ENCODE peak calls at places on chromosomes 11 and 22, in five cellular contexts. One of them, this sample, is unnamed.

GRCh38 chr11:28836285-28837081 is 728.3 kb downstream of the METTL15 start:
- DNase-seq in stomach: no peak
- DNase-seq in BJ: peak; percentile 97
- DNase-seq in colonic mucosa: no peak
- DNase-seq in PC-3: peak; percentile 90
- DNase-seq in this sample: no peak

GRCh38 chr11:70016666-70017347 is 61.3 kb upstream of the ANO1 start:
- DNase-seq in stomach: no peak
- DNase-seq in BJ: peak; percentile 24
- DNase-seq in colonic mucosa: no peak
- DNase-seq in PC-3: peak; percentile 100
- DNase-seq in this sample: no peak

GRCh38 chr11:59550368-59550841 is 39.1 kb downstream of the OR4D9 start:
- DNase-seq in stomach: peak; percentile 79
- DNase-seq in BJ: peak; percentile 65
- DNase-seq in colonic mucosa: peak; percentile 90
- DNase-seq in PC-3: peak; percentile 99
- DNase-seq in this sample: peak; percentile 92

GRCh38 chr22:49773531-49773930 is 54.1 kb downstream of the BRD1 start:
- DNase-seq in stomach: no peak
- DNase-seq in BJ: no peak
- DNase-seq in colonic mucosa: no peak
- DNase-seq in PC-3: no peak
- DNase-seq in this sample: no peak

GRCh38 chr22:47168900-47169800 is 406.7 kb downstream of the TBC1D22A start:
- DNase-seq in stomach: peak; percentile 25
- DNase-seq in BJ: no peak
- DNase-seq in colonic mucosa: no peak
- DNase-seq in PC-3: peak; percentile 23
- DNase-seq in this sample: peak; percentile 64

GRCh38 chr11:115921986-115922385 is 417.8 kb upstream of the CADM1 start:
- DNase-seq in stomach: no peak
- DNase-seq in BJ: no peak
- DNase-seq in colonic mucosa: no peak
- DNase-seq in PC-3: no peak
- DNase-seq in this sample: no peak

GRCh38 chr11:63683133-63683991 is 2.1 kb downstream of the RTN3 start:
- DNase-seq in stomach: no peak
- DNase-seq in BJ: no peak
- DNase-seq in colonic mucosa: peak; percentile 46
- DNase-seq in PC-3: peak; percentile 56
- DNase-seq in this sample: no peak

GRCh38 chr22:33023119-33023827 is 34.9 kb downstream of the SYN3 start:
- DNase-seq in stomach: no peak
- DNase-seq in BJ: no peak
- DNase-seq in colonic mucosa: no peak
- DNase-seq in PC-3: no peak
- DNase-seq in this sample: peak; percentile 25

GRCh38 chr22:28930357-28931007 is 47.1 kb downstream of the ZNRF3 start:
- DNase-seq in stomach: no peak
- DNase-seq in BJ: no peak
- DNase-seq in colonic mucosa: no peak
- DNase-seq in PC-3: no peak
- DNase-seq in this sample: no peak

GRCh38 chr22:31829505-31829904 is 75.7 kb downstream of the DEPDC5 start:
- DNase-seq in stomach: no peak
- DNase-seq in BJ: peak; percentile 79
- DNase-seq in colonic mucosa: no peak
- DNase-seq in PC-3: peak; percentile 89
- DNase-seq in this sample: no peak

GRCh38 chr22:50403701-50404101 is 60.6 kb downstream of the PPP6R2 start:
- DNase-seq in stomach: peak; percentile 61
- DNase-seq in BJ: no peak
- DNase-seq in colonic mucosa: peak; percentile 40
- DNase-seq in PC-3: no peak
- DNase-seq in this sample: no peak

GRCh38 chr11:17852246-17852645 is 117.7 kb downstream of the KCNC1 start:
- DNase-seq in stomach: no peak
- DNase-seq in BJ: no peak
- DNase-seq in colonic mucosa: no peak
- DNase-seq in PC-3: no peak
- DNase-seq in this sample: no peak

GRCh38 chr11:110762596-110762995 is 50.4 kb upstream of the ARHGAP20 start:
- DNase-seq in stomach: no peak
- DNase-seq in BJ: no peak
- DNase-seq in colonic mucosa: no peak
- DNase-seq in PC-3: no peak
- DNase-seq in this sample: no peak

GRCh38 chr11:15190611-15191010 is 75.9 kb downstream of the INSC start:
- DNase-seq in stomach: no peak
- DNase-seq in BJ: no peak
- DNase-seq in colonic mucosa: no peak
- DNase-seq in PC-3: no peak
- DNase-seq in this sample: no peak

GRCh38 chr11:10606536-10607208 is 38.2 kb upstream of the LYVE1 start:
- DNase-seq in stomach: no peak
- DNase-seq in BJ: no peak
- DNase-seq in colonic mucosa: peak; percentile 12
- DNase-seq in PC-3: peak; percentile 16
- DNase-seq in this sample: no peak

GRCh38 chr11:11290354-11290753 is 62.7 kb downstream of the CSNK2A3 start:
- DNase-seq in stomach: no peak
- DNase-seq in BJ: no peak
- DNase-seq in colonic mucosa: no peak
- DNase-seq in PC-3: no peak
- DNase-seq in this sample: no peak

GRCh38 chr11:57387284-57388030 is 3.0 kb downstream of the PRG2 start:
- DNase-seq in stomach: no peak
- DNase-seq in BJ: no peak
- DNase-seq in colonic mucosa: no peak
- DNase-seq in PC-3: peak; percentile 39
- DNase-seq in this sample: no peak

GRCh38 chr11:94655291-94655690 is 88.1 kb downstream of the PIWIL4 start:
- DNase-seq in stomach: no peak
- DNase-seq in BJ: no peak
- DNase-seq in colonic mucosa: no peak
- DNase-seq in PC-3: no peak
- DNase-seq in this sample: no peak

GRCh38 chr11:36425593-36426206 is 84.4 kb downstream of the TRAF6 start:
- DNase-seq in stomach: no peak
- DNase-seq in BJ: no peak
- DNase-seq in colonic mucosa: no peak
- DNase-seq in PC-3: no peak
- DNase-seq in this sample: no peak

GRCh38 chr11:111137846-111138245 is 107.7 kb upstream of the POU2AF2 start:
- DNase-seq in stomach: no peak
- DNase-seq in BJ: no peak
- DNase-seq in colonic mucosa: no peak
- DNase-seq in PC-3: no peak
- DNase-seq in this sample: no peak

GRCh38 chr11:3139481-3140290 is 25.4 kb downstream of the OSBPL5 start:
- DNase-seq in stomach: no peak
- DNase-seq in BJ: no peak
- DNase-seq in colonic mucosa: no peak
- DNase-seq in PC-3: no peak
- DNase-seq in this sample: no peak

GRCh38 chr11:29318134-29318845 is 698.5 kb downstream of the KCNA4 start:
- DNase-seq in stomach: no peak
- DNase-seq in BJ: peak; percentile 59
- DNase-seq in colonic mucosa: no peak
- DNase-seq in PC-3: peak; percentile 54
- DNase-seq in this sample: no peak

GRCh38 chr11:86222081-86222480 is 22.5 kb upstream of the EED start:
- DNase-seq in stomach: no peak
- DNase-seq in BJ: no peak
- DNase-seq in colonic mucosa: no peak
- DNase-seq in PC-3: no peak
- DNase-seq in this sample: no peak

GRCh38 chr11:10478066-10478465 is 23.0 kb downstream of the AMPD3 start:
- DNase-seq in stomach: no peak
- DNase-seq in BJ: no peak
- DNase-seq in colonic mucosa: no peak
- DNase-seq in PC-3: no peak
- DNase-seq in this sample: no peak

GRCh38 chr11:75549370-75549958 is 12.6 kb upstream of the SERPINH1 start:
- DNase-seq in stomach: no peak
- DNase-seq in BJ: no peak
- DNase-seq in colonic mucosa: no peak
- DNase-seq in PC-3: no peak
- DNase-seq in this sample: no peak

GRCh38 chr11:2470495-2470894 is 25.7 kb downstream of the KCNQ1 start:
- DNase-seq in stomach: no peak
- DNase-seq in BJ: no peak
- DNase-seq in colonic mucosa: no peak
- DNase-seq in PC-3: no peak
- DNase-seq in this sample: no peak

GRCh38 chr11:131982154-131982553 is 611.7 kb downstream of the NTM start:
- DNase-seq in stomach: no peak
- DNase-seq in BJ: no peak
- DNase-seq in colonic mucosa: no peak
- DNase-seq in PC-3: no peak
- DNase-seq in this sample: no peak

GRCh38 chr11:128848815-128849455 is 18.2 kb downstream of the KCNJ1 start:
- DNase-seq in stomach: peak; percentile 57
- DNase-seq in BJ: no peak
- DNase-seq in colonic mucosa: peak; percentile 52
- DNase-seq in PC-3: peak; percentile 65
- DNase-seq in this sample: no peak

GRCh38 chr11:93543292-93543977 is at the start of gene SMCO4:
- DNase-seq in stomach: peak; percentile 86
- DNase-seq in BJ: peak; percentile 14
- DNase-seq in colonic mucosa: peak; percentile 90
- DNase-seq in PC-3: peak; percentile 92
- DNase-seq in this sample: peak; percentile 89

GRCh38 chr11:45655347-45655756 is 10.1 kb downstream of the CHST1 start:
- DNase-seq in stomach: peak; percentile 72
- DNase-seq in BJ: no peak
- DNase-seq in colonic mucosa: peak; percentile 65
- DNase-seq in PC-3: peak; percentile 73
- DNase-seq in this sample: peak; percentile 89

GRCh38 chr11:96736591-96736990 is 346.8 kb downstream of the JRKL start:
- DNase-seq in stomach: no peak
- DNase-seq in BJ: no peak
- DNase-seq in colonic mucosa: no peak
- DNase-seq in PC-3: no peak
- DNase-seq in this sample: no peak

GRCh38 chr11:122895591-122895990 is 13.0 kb downstream of the JHY start:
- DNase-seq in stomach: no peak
- DNase-seq in BJ: no peak
- DNase-seq in colonic mucosa: no peak
- DNase-seq in PC-3: peak; percentile 18
- DNase-seq in this sample: no peak

GRCh38 chr11:17443926-17444690 is 32.5 kb downstream of the ABCC8 start:
- DNase-seq in stomach: no peak
- DNase-seq in BJ: no peak
- DNase-seq in colonic mucosa: no peak
- DNase-seq in PC-3: no peak
- DNase-seq in this sample: no peak

GRCh38 chr11:93001812-93002211 is 32.4 kb downstream of the MTNR1B start:
- DNase-seq in stomach: no peak
- DNase-seq in BJ: no peak
- DNase-seq in colonic mucosa: no peak
- DNase-seq in PC-3: peak; percentile 26
- DNase-seq in this sample: no peak

GRCh38 chr11:72238492-72239295 is 5.3 kb downstream of the PHOX2A start:
- DNase-seq in stomach: no peak
- DNase-seq in BJ: no peak
- DNase-seq in colonic mucosa: no peak
- DNase-seq in PC-3: no peak
- DNase-seq in this sample: no peak
- TF ChIP-seq CTCF in stomach: peak; percentile 10
- TF ChIP-seq CTCF in BJ: no peak
- TF ChIP-seq CTCF in colonic mucosa: no peak
- TF ChIP-seq CTCF in PC-3: no peak
- TF ChIP-seq CTCF in this sample: no peak

DNA sequence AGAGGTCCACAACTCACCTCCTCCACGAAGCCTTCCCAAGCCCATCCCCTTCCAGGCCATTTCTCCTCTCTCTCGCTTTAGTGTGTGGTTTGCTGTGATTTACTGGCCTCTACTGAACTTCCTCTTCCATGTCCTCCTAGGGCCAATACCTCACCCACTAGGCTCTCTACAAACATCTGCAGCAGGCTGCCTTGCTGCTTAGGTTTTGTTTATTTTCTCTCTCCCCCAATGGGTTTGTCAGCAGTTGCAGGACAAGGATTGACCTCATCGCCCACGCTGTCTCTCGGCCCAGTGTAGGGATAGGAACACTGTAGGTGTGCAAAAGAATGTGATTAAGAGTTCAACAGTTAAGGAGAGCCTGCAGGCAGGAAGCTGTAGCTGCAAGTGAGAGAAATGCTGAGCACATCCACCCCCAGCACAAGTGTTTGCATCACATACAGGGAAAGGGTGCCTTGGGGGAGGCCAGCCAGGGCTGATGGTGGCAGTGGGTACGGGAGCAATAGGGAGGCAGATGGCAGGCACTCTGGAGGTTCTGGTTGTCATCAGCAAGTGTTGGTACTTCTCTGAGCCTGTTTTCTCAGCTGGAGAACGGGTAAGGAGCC is 1.4 kb downstream of the PC start:
- DNase-seq in stomach: peak; percentile 27
- DNase-seq in BJ: no peak
- DNase-seq in colonic mucosa: no peak
- DNase-seq in PC-3: no peak
- DNase-seq in this sample: no peak
- TF ChIP-seq CTCF in stomach: no peak
- TF ChIP-seq CTCF in BJ: peak; percentile 46
- TF ChIP-seq CTCF in colonic mucosa: no peak
- TF ChIP-seq CTCF in PC-3: no peak
- TF ChIP-seq CTCF in this sample: peak; percentile 42

GRCh38 chr11:66221726-66222236 is 46.7 kb upstream of the RAB1B start:
- DNase-seq in stomach: no peak
- DNase-seq in BJ: no peak
- DNase-seq in colonic mucosa: no peak
- DNase-seq in PC-3: peak; percentile 19
- DNase-seq in this sample: no peak
- TF ChIP-seq CTCF in stomach: no peak
- TF ChIP-seq CTCF in BJ: no peak
- TF ChIP-seq CTCF in colonic mucosa: no peak
- TF ChIP-seq CTCF in PC-3: no peak
- TF ChIP-seq CTCF in this sample: no peak

DNA sequence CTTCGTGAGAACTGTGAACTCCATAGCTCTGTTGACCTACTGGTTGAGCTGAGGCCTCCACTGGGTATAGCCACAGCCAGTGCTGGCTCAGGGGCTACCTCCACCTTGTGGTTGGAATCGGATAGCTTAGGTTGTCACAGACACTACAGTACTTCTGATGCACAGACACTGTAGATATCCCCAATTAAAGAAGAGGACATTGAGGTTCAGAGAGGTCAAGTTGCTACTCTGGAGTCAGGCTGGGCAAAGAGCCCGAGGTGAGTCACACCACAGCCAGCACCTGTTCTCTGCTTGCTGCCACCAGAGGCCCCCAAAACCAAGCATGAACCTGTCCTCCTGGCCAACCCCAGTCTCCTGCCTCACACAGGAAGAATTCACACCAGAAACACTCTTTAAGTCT is 5.4 kb downstream of the UFD1 start:
- DNase-seq in stomach: no peak
- DNase-seq in BJ: no peak
- DNase-seq in colonic mucosa: no peak
- DNase-seq in PC-3: no peak
- DNase-seq in this sample: no peak
- TF ChIP-seq CTCF in stomach: no peak
- TF ChIP-seq CTCF in BJ: no peak
- TF ChIP-seq CTCF in colonic mucosa: no peak
- TF ChIP-seq CTCF in PC-3: no peak
- TF ChIP-seq CTCF in this sample: peak; percentile 19